ENCODE peak calls at places on chromosomes 2 and 18, in seven cellular contexts. O, N, R, H, Q, Z and A are unnamed samples.
A peak's percentile ranks its signal among the peaks of the same experiment; 100 is the strongest.

GRCh38 chr2:48383055-48383454 is 146.9 kb upstream of the STON1 start:
- DNase-seq in O (no peak), N (no peak), R (no peak), H (no peak), Q (no peak), Z (no peak), A (no peak)

GRCh38 chr18:68298340-68298739 is 416.6 kb downstream of the TMX3 start:
- DNase-seq in O (no peak), N (no peak), R (no peak), H (peak; percentile 4), Q (no peak), Z (no peak), A (no peak)

GRCh38 chr2:109460553-109461324 is 153.0 kb downstream of the SEPTIN10 start:
- DNase-seq in O (no peak), N (no peak), R (no peak), H (no peak), Q (no peak), Z (no peak), A (no peak)

GRCh38 chr2:11945139-11946126 is 199.0 kb downstream of the LPIN1 start:
- DNase-seq in O (no peak), N (peak; percentile 50), R (no peak), H (no peak), Q (peak; percentile 47), Z (no peak), A (no peak)

GRCh38 chr2:214574077-214574775 is 163.4 kb downstream of the VWC2L start:
- DNase-seq in O (no peak), N (no peak), R (no peak), H (no peak), Q (no peak), Z (no peak), A (no peak)

GRCh38 chr2:227106845-227107759 is 56.9 kb downstream of the COL4A4 start:
- DNase-seq in O (peak; percentile 71), N (no peak), R (peak; percentile 65), H (peak; percentile 45), Q (peak; percentile 54), Z (peak; percentile 73), A (peak; percentile 55)

GRCh38 chr2:45699032-45699658 is 47.7 kb downstream of the PRKCE start:
- DNase-seq in O (peak; percentile 88), N (no peak), R (no peak), H (no peak), Q (no peak), Z (no peak), A (no peak)

GRCh38 chr2:224630659-224631550 is 45.7 kb upstream of the CUL3 start:
- DNase-seq in O (no peak), N (no peak), R (no peak), H (no peak), Q (peak; percentile 4), Z (no peak), A (no peak)

GRCh38 chr2:239304533-239305221 is 96.1 kb downstream of the HDAC4 start:
- DNase-seq in O (no peak), N (no peak), R (no peak), H (no peak), Q (no peak), Z (no peak), A (no peak)

GRCh38 chr2:233349005-233349998 is 5.0 kb upstream of the DGKD start:
- DNase-seq in O (peak; percentile 19), N (no peak), R (no peak), H (no peak), Q (no peak), Z (peak; percentile 62), A (no peak)

GRCh38 chr2:24372033-24372432 is 11.7 kb upstream of the ITSN2 start:
- DNase-seq in O (no peak), N (no peak), R (no peak), H (no peak), Q (no peak), Z (no peak), A (no peak)

GRCh38 chr18:58391113-58391892 is 237.6 kb downstream of the ALPK2 start:
- DNase-seq in O (no peak), N (no peak), R (no peak), H (peak; percentile 34), Q (no peak), Z (no peak), A (no peak)

GRCh38 chr18:54247488-54248175 is 21.7 kb upstream of the POLI start:
- DNase-seq in O (no peak), N (no peak), R (no peak), H (no peak), Q (no peak), Z (no peak), A (no peak)

GRCh38 chr2:230953843-230954242 is 28.8 kb upstream of the GPR55 start:
- DNase-seq in O (no peak), N (no peak), R (no peak), H (no peak), Q (no peak), Z (no peak), A (no peak)

GRCh38 chr2:60641866-60642788 is 88.7 kb upstream of the BCL11A start:
- DNase-seq in O (peak; percentile 49), N (no peak), R (peak; percentile 47), H (peak; percentile 59), Q (peak; percentile 62), Z (peak; percentile 36), A (peak; percentile 45)
- TF ChIP-seq RAD21 in O (peak; percentile 7), N (peak; percentile 38), R (peak; percentile 40), H (peak; percentile 44), Q (peak; percentile 6), Z (no peak), A (peak; percentile 41)

DNA sequence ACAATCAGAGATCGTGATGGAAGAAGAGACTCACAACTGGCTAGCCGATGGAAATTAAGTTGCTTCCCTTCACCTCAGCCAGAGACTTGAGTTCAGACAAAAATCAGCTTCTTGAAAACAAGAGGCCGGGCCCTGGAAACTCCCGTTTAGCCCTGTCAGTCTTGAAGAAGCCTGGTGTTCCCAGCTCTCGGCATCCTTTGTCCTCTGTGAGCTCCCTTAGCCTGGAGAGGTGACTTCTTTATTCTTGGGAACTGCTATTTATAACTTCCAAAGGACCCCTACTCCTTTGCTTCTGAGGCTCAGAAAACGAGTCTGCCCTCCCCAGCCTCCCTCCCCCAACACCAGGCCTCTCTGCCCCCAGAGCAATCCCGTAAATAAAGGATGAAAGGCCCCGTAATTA is 282.7 kb downstream of the MYCN start:
- DNase-seq in O (no peak), N (no peak), R (no peak), H (no peak), Q (no peak), Z (no peak), A (no peak)
- H2AFZ ChIP-seq in O (no peak overlapping the region), N (no peak overlapping the region), R (no peak overlapping the region), H (no peak overlapping the region), Q (no peak overlapping the region), Z (no peak overlapping the region), A (no peak overlapping the region)

DNA sequence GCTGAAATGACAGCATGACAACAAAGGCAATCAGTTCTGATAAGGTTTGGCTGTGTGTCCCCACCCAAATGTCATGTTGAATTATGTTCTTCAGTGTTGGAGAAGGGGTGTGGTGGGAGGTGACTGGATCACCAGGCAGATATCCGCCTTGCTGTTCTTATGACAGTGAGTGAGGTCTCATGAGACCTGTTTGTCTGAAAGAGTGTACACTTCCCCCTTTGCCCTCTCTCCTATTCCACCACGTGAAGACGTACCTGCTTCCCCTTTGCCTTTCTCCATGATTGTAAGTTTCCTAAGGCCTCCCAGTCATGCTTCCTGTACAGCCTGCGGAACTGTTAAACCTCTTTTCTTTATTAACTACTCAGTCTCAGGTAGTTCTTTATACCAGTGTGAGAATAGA is 553.0 kb downstream of the DCDC2C start:
- DNase-seq in O (no peak), N (no peak), R (no peak), H (no peak), Q (no peak), Z (no peak), A (no peak)
- H3K9me3 ChIP-seq in O (peaks cover 21% of the 10 kb centered on the region), N (no peaks in the 10 kb centered on the region), R (no peaks in the 10 kb centered on the region), H (no peaks in the 10 kb centered on the region), Q (no peaks in the 10 kb centered on the region), Z (no peaks in the 10 kb centered on the region), A (peaks cover 7% of the 10 kb centered on the region)

DNA sequence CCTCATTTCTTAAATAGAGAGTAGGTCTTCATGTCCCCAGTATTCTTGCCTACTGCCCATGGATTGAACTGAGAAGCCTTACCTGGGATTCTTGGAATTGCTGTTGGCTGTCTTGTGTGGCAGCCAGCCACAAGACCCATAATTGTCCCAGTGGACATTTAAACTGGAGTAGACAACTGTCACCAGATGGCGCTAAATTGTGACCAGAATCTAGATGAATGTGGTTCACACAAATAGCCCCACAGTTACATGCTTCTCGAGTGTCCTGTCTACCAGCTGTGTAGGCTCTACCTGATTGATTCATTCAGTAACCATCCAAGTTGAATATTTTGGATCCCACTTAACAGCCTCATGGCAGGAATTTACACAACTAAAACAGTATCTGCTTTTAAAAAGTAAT is 73.2 kb downstream of the MAP4K4 start:
- DNase-seq in O (peak; percentile 62), N (peak; percentile 30), R (no peak), H (peak; percentile 41), Q (peak; percentile 76), Z (peak; percentile 82), A (peak; percentile 62)
- TF ChIP-seq RAD21 in O (peak; percentile 39), N (peak; percentile 52), R (no peak), H (peak; percentile 57), Q (peak; percentile 46), Z (peak; percentile 58), A (peak; percentile 51)

GRCh38 chr2:135047295-135047694 is at the start of gene MAP3K19:
- DNase-seq in O (no peak), N (no peak), R (no peak), H (no peak), Q (no peak), Z (no peak), A (no peak)
- H2AFZ ChIP-seq in O (no peak within 1 kb of the TSS), N (no peak within 1 kb of the TSS), R (peak within 1 kb of the TSS; percentile 50), H (no peak within 1 kb of the TSS), Q (no peak within 1 kb of the TSS), Z (peak within 1 kb of the TSS; percentile 20), A (no peak within 1 kb of the TSS)

DNA sequence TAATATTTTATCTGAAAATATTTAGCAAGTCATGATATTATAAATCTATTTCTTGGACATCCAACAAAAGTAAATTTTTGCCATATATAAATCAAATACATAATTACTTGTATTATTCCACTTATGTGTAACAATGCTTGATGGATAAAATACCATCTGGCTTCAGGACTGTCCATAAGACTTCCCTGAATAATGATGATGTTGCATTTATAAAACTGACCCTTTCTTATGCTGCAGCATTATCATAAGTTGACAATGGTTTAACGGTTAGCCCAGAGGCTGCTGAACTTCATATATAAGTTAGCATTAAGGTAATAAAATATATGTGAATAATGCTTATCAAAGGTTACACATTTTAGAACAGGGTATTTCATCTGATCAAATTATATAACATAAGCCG is 95.4 kb downstream of the CDH2 start:
- DNase-seq in O (no peak), N (no peak), R (no peak), H (no peak), Q (no peak), Z (no peak), A (no peak)
- H3K9me3 ChIP-seq in O (no peaks in the 10 kb centered on the region), N (no peaks in the 10 kb centered on the region), R (no peaks in the 10 kb centered on the region), H (no peaks in the 10 kb centered on the region), Q (no peaks in the 10 kb centered on the region), Z (no peaks in the 10 kb centered on the region), A (no peaks in the 10 kb centered on the region)